ENCODE peak calls at places on chromosomes 13 and 19, in four cellular contexts. I, V, X and K are unnamed samples.
A peak's percentile ranks its signal among the peaks of the same experiment; 100 is the strongest.

GRCh38 chr13:22929391-22930126 is 251.2 kb upstream of the SGCG start:
- DNase-seq in X (no peak), I (no peak), V (no peak), K (no peak)

GRCh38 chr13:98979012-98979411 is 1.1 kb upstream of the DOCK9 start:
- DNase-seq in X (no peak), I (no peak), V (no peak), K (no peak)

GRCh38 chr19:35942235-35942634 is 6.1 kb downstream of the LRFN3 start:
- DNase-seq in V (no peak), X (no peak), I (no peak), K (no peak)

GRCh38 chr19:35806597-35806996 is 6.0 kb downstream of the PRODH2 start:
- DNase-seq in V (no peak), X (no peak), I (no peak), K (no peak)

GRCh38 chr19:40090256-40091204 is at the start of gene ZNF780A:
- DNase-seq in I (peak; percentile 60), V (peak; percentile 76), X (peak; percentile 80), K (peak; percentile 87)

GRCh38 chr13:63161219-63161618 is 1745.6 kb upstream of the PCDH20 start:
- DNase-seq in I (peak; percentile 35), V (no peak), X (no peak), K (peak; percentile 2)

GRCh38 chr13:34913040-34913439 is 29.0 kb upstream of the NBEA start:
- DNase-seq in V (peak; percentile 16), I (no peak), X (peak; percentile 4), K (peak; percentile 21)

GRCh38 chr13:113906566-113906965 is 42.7 kb upstream of the GAS6 start:
- DNase-seq in V (no peak), I (no peak), X (no peak), K (no peak)

GRCh38 chr19:18807861-18808331 is 16.8 kb upstream of the COMP start:
- DNase-seq in V (no peak), I (no peak), X (no peak), K (peak; percentile 55)